ENCODE peak calls at places on chromosomes 6 and 20, in five cellular contexts. P, X, S, G and T are unnamed samples.
A peak's percentile ranks its signal among the peaks of the same experiment; 100 is the strongest.

GRCh38 chr6:13454286-13455221 is 32.8 kb downstream of the GFOD1 start:
- DNase-seq in P (peak; percentile 51), X (no peak), S (peak; percentile 52), G (peak; percentile 58), T (peak; percentile 53)

GRCh38 chr20:36572701-36573102 is 695 bp upstream of the TGIF2 start:
- DNase-seq in P (peak; percentile 56), X (peak; percentile 26), S (peak; percentile 42), G (peak; percentile 59), T (no peak)

GRCh38 chr6:9979996-9980395 is 434.9 kb downstream of the TFAP2A start:
- DNase-seq in P (no peak), X (no peak), S (no peak), G (no peak), T (no peak)

GRCh38 chr6:43758617-43759050 is 11.4 kb upstream of the VEGFA start:
- DNase-seq in P (no peak), X (peak; percentile 38), S (no peak), G (no peak), T (no peak)

GRCh38 chr6:46549155-46549554 is 57.9 kb upstream of the RCAN2 start:
- DNase-seq in P (no peak), X (no peak), S (no peak), G (no peak), T (no peak)

GRCh38 chr6:158849899-158850806 is 31.0 kb upstream of the EZR start:
- DNase-seq in P (peak; percentile 26), X (no peak), S (peak; percentile 24), G (peak; percentile 63), T (no peak)

GRCh38 chr6:148565931-148566663 is 180.7 kb upstream of the UST start:
- DNase-seq in P (no peak), X (no peak), S (no peak), G (no peak), T (no peak)

GRCh38 chr6:100381111-100381510 is 83.6 kb downstream of the SIM1 start:
- DNase-seq in P (no peak), X (no peak), S (no peak), G (no peak), T (no peak)

GRCh38 chr6:97473979-97474378 is 191.0 kb upstream of the MMS22L start:
- DNase-seq in P (no peak), X (no peak), S (no peak), G (no peak), T (no peak)

GRCh38 chr6:25883991-25884390 is 9.9 kb upstream of the SLC17A3 start:
- DNase-seq in P (no peak), X (no peak), S (no peak), G (no peak), T (no peak)

GRCh38 chr6:56992053-56992452 is 37.1 kb downstream of the BEND6 start:
- DNase-seq in P (no peak), X (no peak), S (no peak), G (no peak), T (no peak)

GRCh38 chr20:47974234-47974878 is 189.1 kb upstream of the SULF2 start:
- DNase-seq in P (no peak), X (no peak), S (no peak), G (no peak), T (no peak)

GRCh38 chr6:111874030-111874425 is 776 bp upstream of the FYN start:
- DNase-seq in P (peak; percentile 51), X (no peak), S (peak; percentile 28), G (peak; percentile 73), T (no peak)

GRCh38 chr6:127457444-127458064 is 1.6 kb downstream of the KIAA0408 start:
- DNase-seq in P (no peak), X (no peak), S (no peak), G (no peak), T (no peak)

GRCh38 chr20:52382931-52383330 is 191.4 kb upstream of the ZFP64 start:
- DNase-seq in P (no peak), X (no peak), S (no peak), G (no peak), T (no peak)

GRCh38 chr20:47682916-47683315 is 102.4 kb downstream of the SULF2 start:
- DNase-seq in P (no peak), X (no peak), S (no peak), G (no peak), T (no peak)

GRCh38 chr20:39640147-39640546 is 678.0 kb downstream of the DHX35 start:
- DNase-seq in P (no peak), X (no peak), S (no peak), G (no peak), T (no peak)